ENCODE peak calls at places on chromosomes 3 and 15, in nine cellular contexts. Q is lung; G is Panc1; B is spleen; P is GM23338; C is neuronal stem cell; A is CD4-positive, alpha-beta T cell; I is adrenal gland; D is upper lobe of left lung. O is an unnamed sample.

GRCh38 chr15:64111679-64112050 is 15.9 kb downstream of the SNX1 start:
- DNase-seq in Q (no peak), G (no peak), B (no peak), P (no peak), C (no peak), A (no peak), I (no peak), D (no peak), O (no peak)

GRCh38 chr15:70879386-70879785 is 12.8 kb downstream of the THAP10 start:
- DNase-seq in Q (no peak), G (no peak), B (no peak), P (no peak), C (no peak), A (no peak), I (no peak), D (no peak), O (no peak)

GRCh38 chr3:143078883-143079282 is 40.7 kb upstream of the CHST2 start:
- DNase-seq in Q (no peak), G (no peak), B (no peak), P (no peak), C (no peak), A (no peak), I (no peak), D (no peak), O (no peak)

GRCh38 chr15:62124176-62124952 is 40.7 kb downstream of the C2CD4B start:
- DNase-seq in Q (no peak), G (peak), B (no peak), P (no peak), C (no peak), A (no peak), I (no peak), D (no peak), O (no peak)

GRCh38 chr3:73867524-73867923 is 242.8 kb upstream of the PDZRN3 start:
- DNase-seq in Q (no peak), G (no peak), B (no peak), P (no peak), C (no peak), A (no peak), I (no peak), D (no peak), O (no peak)

GRCh38 chr3:95123104-95123503 is 1060.2 kb downstream of the NSUN3 start:
- DNase-seq in Q (no peak), G (no peak), B (no peak), P (no peak), C (no peak), A (no peak), I (no peak), D (no peak), O (no peak)

GRCh38 chr15:95793226-95793625 is 537.3 kb upstream of the NR2F2 start:
- DNase-seq in Q (no peak), G (no peak), B (no peak), P (no peak), C (no peak), A (no peak), I (no peak), D (no peak), O (peak)

GRCh38 chr15:64636101-64636500 is 139.3 kb downstream of the RBPMS2 start:
- DNase-seq in Q (no peak), G (no peak), B (no peak), P (no peak), C (peak), A (no peak), I (no peak), D (no peak), O (no peak)

GRCh38 chr3:11470031-11470853 is 173.5 kb downstream of the VGLL4 start:
- DNase-seq in Q (no peak), G (no peak), B (no peak), P (no peak), C (no peak), A (no peak), I (no peak), D (no peak), O (no peak)

GRCh38 chr3:104909721-104910120 is 457.0 kb upstream of the ALCAM start:
- DNase-seq in Q (no peak), G (no peak), B (no peak), P (no peak), C (no peak), A (no peak), I (peak), D (no peak), O (no peak)

GRCh38 chr3:114880078-114880477 is 267.0 kb downstream of the ZBTB20 start:
- DNase-seq in Q (no peak), G (no peak), B (no peak), P (no peak), C (no peak), A (no peak), I (peak), D (no peak), O (no peak)

GRCh38 chr3:127525373-127525772 is 65.2 kb downstream of the TPRA1 start:
- DNase-seq in Q (no peak), G (peak), B (no peak), P (no peak), C (no peak), A (no peak), I (peak), D (no peak), O (no peak)

GRCh38 chr3:48426944-48427629 is 2.8 kb downstream of the PLXNB1 start:
- DNase-seq in Q (no peak), G (no peak), B (no peak), P (no peak), C (no peak), A (no peak), I (no peak), D (no peak), O (no peak)

GRCh38 chr15:26739791-26740190 is 33.1 kb downstream of the GABRB3 start:
- DNase-seq in Q (no peak), G (no peak), B (no peak), P (no peak), C (no peak), A (no peak), I (no peak), D (no peak), O (no peak)

GRCh38 chr15:89121414-89121813 is 33.2 kb downstream of the ABHD2 start:
- DNase-seq in Q (no peak), G (no peak), B (no peak), P (no peak), C (no peak), A (no peak), I (no peak), D (no peak), O (no peak)

GRCh38 chr3:122973893-122974615 is 53.5 kb downstream of the SEMA5B start:
- DNase-seq in Q (no peak), G (no peak), B (no peak), P (no peak), C (no peak), A (no peak), I (no peak), D (no peak), O (no peak)

DNA sequence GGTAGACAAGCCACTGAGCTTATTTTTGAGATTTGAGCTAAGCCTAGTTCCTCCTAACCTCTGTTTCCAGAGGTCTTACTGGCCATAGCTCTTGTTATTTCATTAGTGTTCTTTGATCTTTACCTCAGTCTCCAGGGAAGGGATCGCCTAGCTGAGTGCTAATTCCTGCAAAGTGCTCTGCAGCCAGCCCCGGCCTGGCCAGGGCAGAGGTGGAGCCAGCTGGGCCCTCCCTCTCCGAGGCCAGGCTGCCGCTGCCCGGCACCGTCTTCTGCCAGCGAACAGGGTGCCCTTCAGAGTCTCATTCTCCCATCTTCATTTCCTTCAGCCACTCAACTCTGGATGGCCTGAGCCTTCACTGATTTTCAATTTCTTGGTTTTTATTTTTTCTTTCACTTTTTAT is 19.7 kb downstream of the FAN1 start:
- DNase-seq in Q (no peak), G (no peak), B (no peak), P (no peak), C (no peak), A (no peak), I (no peak), D (peak), O (no peak)
- H3K27ac ChIP-seq in Q (peak), G (no peak), B (no peak), P (peak), C (peak), A (no peak), I (no peak), D (no peak), O (no peak)

DNA sequence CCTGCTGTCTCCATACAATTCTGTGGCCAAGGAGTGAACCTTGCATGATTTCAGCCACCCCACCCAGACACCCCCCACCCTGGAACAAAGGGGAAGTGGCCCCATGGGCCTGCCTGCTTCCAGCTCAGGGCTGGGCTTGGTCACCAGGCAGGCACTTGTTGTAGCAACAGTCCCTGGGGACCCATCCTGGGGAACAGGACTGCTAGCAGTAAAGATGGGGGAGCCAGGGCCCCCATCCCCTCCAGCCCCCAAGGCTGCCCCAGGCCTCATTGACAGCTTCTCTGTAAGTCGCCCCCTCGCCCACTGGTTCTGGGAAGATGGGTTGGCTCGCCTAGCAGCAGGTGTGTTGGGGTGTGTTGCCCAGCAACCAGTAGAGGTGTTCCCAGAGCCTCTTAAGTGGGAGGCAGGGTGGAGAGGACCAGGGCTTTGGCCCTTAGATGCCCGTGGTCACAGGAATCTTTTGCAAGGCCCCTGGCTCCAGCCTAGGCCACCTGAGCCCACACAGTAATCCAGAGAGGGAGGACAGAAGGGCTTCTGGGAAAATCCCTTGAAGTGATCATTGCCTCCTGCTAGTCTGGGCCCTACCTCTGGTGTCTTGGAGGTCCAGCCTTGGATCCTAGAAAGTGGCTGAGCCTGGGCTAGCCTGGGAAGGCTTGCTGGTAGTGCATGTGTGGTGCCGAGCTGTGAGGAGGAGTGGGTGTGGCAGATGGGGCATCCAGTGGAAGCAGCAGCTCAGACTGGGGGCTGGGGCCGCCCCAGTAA is 48.9 kb downstream of the CYP11A1 start:
- DNase-seq in Q (no peak), G (no peak), B (no peak), P (peak), C (no peak), A (no peak), I (no peak), D (peak), O (no peak)
- H3K27ac ChIP-seq in Q (peak), G (no peak), B (peak), P (no peak), C (no peak), A (no peak), I (peak), D (no peak), O (no peak)

GRCh38 chr15:68798695-68799094 is 22.0 kb downstream of the ANP32A start:
- DNase-seq in Q (no peak), G (no peak), B (no peak), P (no peak), C (no peak), A (no peak), I (no peak), D (no peak), O (no peak)
- H3K27ac ChIP-seq in Q (no peak), G (no peak), B (no peak), P (no peak), C (no peak), A (no peak), I (no peak), D (no peak), O (no peak)

GRCh38 chr15:90650117-90650955 is 66.8 kb upstream of the BLM start:
- DNase-seq in Q (no peak), G (no peak), B (no peak), P (no peak), C (no peak), A (no peak), I (no peak), D (no peak), O (no peak)
- H3K27ac ChIP-seq in Q (no peak), G (no peak), B (peak), P (no peak), C (no peak), A (no peak), I (peak), D (peak), O (no peak)

GRCh38 chr3:25469609-25470008 is 41.5 kb downstream of the RARB start:
- DNase-seq in Q (no peak), G (no peak), B (no peak), P (no peak), C (no peak), A (no peak), I (no peak), D (no peak), O (no peak)
- H3K27ac ChIP-seq in Q (peak), G (no peak), B (peak), P (no peak), C (no peak), A (no peak), I (peak), D (peak), O (peak)

DNA sequence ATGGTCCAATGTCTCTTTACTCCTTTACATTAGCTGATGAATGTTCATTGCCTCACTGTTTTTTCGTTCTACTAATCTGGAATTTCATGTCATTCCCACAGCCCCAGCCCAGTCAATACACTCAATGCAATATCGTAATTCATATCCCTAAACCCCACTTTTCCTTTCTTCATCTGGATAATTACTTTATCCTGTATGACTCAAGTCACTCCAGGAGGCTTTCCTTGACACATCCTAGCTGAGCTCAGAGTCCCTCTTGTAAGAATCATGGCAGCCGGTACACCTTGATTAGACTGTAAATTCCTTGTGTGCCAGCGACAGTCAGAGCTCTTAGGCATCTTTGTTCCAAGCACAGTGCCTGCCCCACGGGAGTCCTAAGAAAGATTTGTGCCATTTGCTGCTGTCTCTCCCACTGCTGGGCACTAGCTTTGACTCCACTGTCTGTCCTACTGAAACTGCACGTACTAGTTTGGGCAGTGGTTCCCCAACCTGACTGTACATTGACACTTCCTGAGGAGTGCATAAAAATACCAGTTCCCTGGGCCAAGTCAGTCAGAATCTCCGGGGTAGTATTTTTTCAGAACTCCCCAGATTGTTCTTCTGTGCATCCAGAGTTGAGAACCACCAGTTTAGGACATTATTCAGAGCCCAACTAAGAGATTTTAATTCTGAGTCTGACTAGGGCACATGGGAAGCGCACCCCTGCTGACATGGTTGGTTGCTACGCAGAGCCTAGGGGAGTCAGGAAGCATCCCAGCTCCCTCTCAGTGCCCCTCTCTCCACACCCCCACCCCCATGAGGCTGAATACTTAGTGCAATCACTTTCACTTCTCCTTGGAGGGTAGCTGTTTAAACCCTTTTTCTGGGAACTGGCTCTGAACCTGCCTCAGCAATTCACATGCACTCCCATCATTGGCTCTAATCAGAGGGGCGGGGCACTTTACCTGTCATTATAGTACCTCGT is 19.5 kb upstream of the C3orf70 start:
- DNase-seq in Q (no peak), G (no peak), B (no peak), P (peak), C (no peak), A (no peak), I (no peak), D (no peak), O (no peak)
- H3K27ac ChIP-seq in Q (no peak), G (no peak), B (no peak), P (no peak), C (no peak), A (no peak), I (no peak), D (no peak), O (no peak)

GRCh38 chr3:138132239-138132638 is at the start of gene A4GNT:
- DNase-seq in Q (no peak), G (no peak), B (no peak), P (no peak), C (no peak), A (no peak), I (no peak), D (no peak), O (no peak)

GRCh38 chr3:138135141-138135832 is 3.1 kb upstream of the A4GNT start:
- DNase-seq in Q (no peak), G (no peak), B (no peak), P (no peak), C (no peak), A (no peak), I (no peak), D (no peak), O (no peak)

GRCh38 chr3:138136208-138136607 is 4.0 kb upstream of the A4GNT start:
- DNase-seq in Q (no peak), G (no peak), B (no peak), P (no peak), C (no peak), A (no peak), I (no peak), D (no peak), O (no peak)

GRCh38 chr3:138137901-138138300 is 5.7 kb upstream of the A4GNT start:
- DNase-seq in Q (no peak), G (no peak), B (no peak), P (no peak), C (no peak), A (no peak), I (no peak), D (no peak), O (no peak)

GRCh38 chr3:138135833-138136194 is 3.6 kb upstream of the A4GNT start:
- DNase-seq in Q (no peak), G (no peak), B (no peak), P (no peak), C (no peak), A (no peak), I (no peak), D (no peak), O (no peak)
- H3K27ac ChIP-seq in Q (no peak), G (no peak), B (peak), P (no peak), C (no peak), A (no peak), I (peak), D (no peak), O (no peak)

O was measured in SK-N-MC.